ENCODE peak calls at places on chromosomes 2 and 18, in five cellular contexts. One of them, this sample, is unnamed.

GRCh38 chr18:2104620-2105462 is 466.5 kb downstream of the METTL4 start:
- DNase-seq in iris pigment epithelial cell: peak
- DNase-seq in foreskin keratinocyte: peak
- DNase-seq in activated CD4-positive, alpha-beta T cell treated with anti-CD3 and anti-CD28 coated beads, Interleukin-2, amount 50 U/mL, for 4 hours: peak
- DNase-seq in memory B cell: peak
- DNase-seq in this sample: peak

GRCh38 chr2:112633708-112634107 is 12.0 kb upstream of the SLC20A1 start:
- DNase-seq in iris pigment epithelial cell: no peak
- DNase-seq in foreskin keratinocyte: no peak
- DNase-seq in activated CD4-positive, alpha-beta T cell treated with anti-CD3 and anti-CD28 coated beads, Interleukin-2, amount 50 U/mL, for 4 hours: no peak
- DNase-seq in memory B cell: no peak
- DNase-seq in this sample: no peak

GRCh38 chr18:49628993-49629795 is 67.3 kb downstream of the LIPG start:
- DNase-seq in iris pigment epithelial cell: no peak
- DNase-seq in foreskin keratinocyte: no peak
- DNase-seq in activated CD4-positive, alpha-beta T cell treated with anti-CD3 and anti-CD28 coated beads, Interleukin-2, amount 50 U/mL, for 4 hours: no peak
- DNase-seq in memory B cell: no peak
- DNase-seq in this sample: no peak

GRCh38 chr2:212249451-212249850 is 289.2 kb downstream of the ERBB4 start:
- DNase-seq in iris pigment epithelial cell: peak
- DNase-seq in foreskin keratinocyte: peak
- DNase-seq in activated CD4-positive, alpha-beta T cell treated with anti-CD3 and anti-CD28 coated beads, Interleukin-2, amount 50 U/mL, for 4 hours: no peak
- DNase-seq in memory B cell: no peak
- DNase-seq in this sample: no peak

GRCh38 chr2:31256611-31257382 is 22.8 kb downstream of the EHD3 start:
- DNase-seq in iris pigment epithelial cell: no peak
- DNase-seq in foreskin keratinocyte: no peak
- DNase-seq in activated CD4-positive, alpha-beta T cell treated with anti-CD3 and anti-CD28 coated beads, Interleukin-2, amount 50 U/mL, for 4 hours: no peak
- DNase-seq in memory B cell: no peak
- DNase-seq in this sample: no peak

GRCh38 chr2:161422812-161423211 is 6.7 kb downstream of the TBR1 start:
- DNase-seq in iris pigment epithelial cell: no peak
- DNase-seq in foreskin keratinocyte: no peak
- DNase-seq in activated CD4-positive, alpha-beta T cell treated with anti-CD3 and anti-CD28 coated beads, Interleukin-2, amount 50 U/mL, for 4 hours: no peak
- DNase-seq in memory B cell: no peak
- DNase-seq in this sample: no peak

GRCh38 chr18:44589709-44590108 is 91.0 kb upstream of the SETBP1 start:
- DNase-seq in iris pigment epithelial cell: peak
- DNase-seq in foreskin keratinocyte: peak
- DNase-seq in activated CD4-positive, alpha-beta T cell treated with anti-CD3 and anti-CD28 coated beads, Interleukin-2, amount 50 U/mL, for 4 hours: no peak
- DNase-seq in memory B cell: no peak
- DNase-seq in this sample: no peak

GRCh38 chr18:62258606-62259005 is 66.5 kb upstream of the TNFRSF11A start:
- DNase-seq in iris pigment epithelial cell: no peak
- DNase-seq in foreskin keratinocyte: no peak
- DNase-seq in activated CD4-positive, alpha-beta T cell treated with anti-CD3 and anti-CD28 coated beads, Interleukin-2, amount 50 U/mL, for 4 hours: no peak
- DNase-seq in memory B cell: no peak
- DNase-seq in this sample: no peak

GRCh38 chr2:41701231-41701630 is 346.6 kb upstream of the PKDCC start:
- DNase-seq in iris pigment epithelial cell: no peak
- DNase-seq in foreskin keratinocyte: no peak
- DNase-seq in activated CD4-positive, alpha-beta T cell treated with anti-CD3 and anti-CD28 coated beads, Interleukin-2, amount 50 U/mL, for 4 hours: no peak
- DNase-seq in memory B cell: no peak
- DNase-seq in this sample: no peak

GRCh38 chr2:112472547-112473263 is 9.3 kb upstream of the TTL start:
- DNase-seq in iris pigment epithelial cell: no peak
- DNase-seq in foreskin keratinocyte: no peak
- DNase-seq in activated CD4-positive, alpha-beta T cell treated with anti-CD3 and anti-CD28 coated beads, Interleukin-2, amount 50 U/mL, for 4 hours: no peak
- DNase-seq in memory B cell: no peak
- DNase-seq in this sample: no peak

GRCh38 chr2:205775091-205775876 is 93.0 kb downstream of the NRP2 start:
- DNase-seq in iris pigment epithelial cell: peak
- DNase-seq in foreskin keratinocyte: peak
- DNase-seq in activated CD4-positive, alpha-beta T cell treated with anti-CD3 and anti-CD28 coated beads, Interleukin-2, amount 50 U/mL, for 4 hours: no peak
- DNase-seq in memory B cell: no peak
- DNase-seq in this sample: no peak

This sample was measured in activated T-helper 9 cell treated with anti-CD3 and anti-CD28 coated beads, Interleukin-2, amount 50 U/mL, for 16 hours.